ENCODE peak calls at places on chromosomes 7 and 10, in four cellular contexts. Q is amygdala, K is fibroblast of mammary gland, H is HS-5. W is an unnamed sample.

GRCh38 chr10:11672836-11673235 is 61.4 kb upstream of the USP6NL start:
- DNase-seq in H (no peak), K (no peak), Q (no peak), W (no peak)

GRCh38 chr10:26697922-26698608 is 564 bp downstream of the PDSS1 start:
- DNase-seq in Q (no peak), H (no peak), K (peak; percentile 5), W (no peak)

GRCh38 chr7:100093498-100093897 is 4.7 kb downstream of the COPS6 start:
- DNase-seq in H (no peak), K (no peak), Q (no peak), W (no peak)

GRCh38 chr7:3912291-3912690 is 611.2 kb downstream of the SDK1 start:
- DNase-seq in K (no peak), H (no peak), Q (no peak), W (no peak)

GRCh38 chr7:153835104-153835503 is 217.1 kb upstream of the DPP6 start:
- DNase-seq in K (no peak), H (no peak), Q (no peak), W (no peak)

GRCh38 chr7:17939670-17940301 is 508 bp downstream of the SNX13 start:
- DNase-seq in Q (peak; percentile 19), H (peak; percentile 38), K (peak; percentile 29), W (peak; percentile 38)

GRCh38 chr10:119246862-119247549 is 39.6 kb downstream of the GRK5 start:
- DNase-seq in H (peak; percentile 41), K (peak; percentile 91), Q (no peak), W (no peak)

GRCh38 chr7:98526059-98526458 is 91.0 kb upstream of the NPTX2 start:
- DNase-seq in H (no peak), Q (no peak), K (no peak), W (no peak)

GRCh38 chr7:935321-936130 is 19.0 kb downstream of the ADAP1 start:
- DNase-seq in H (no peak), Q (no peak), K (no peak), W (no peak)

GRCh38 chr7:121966538-121967332 is 93.8 kb downstream of the PTPRZ1 start:
- DNase-seq in Q (no peak), H (no peak), K (no peak), W (no peak)

GRCh38 chr10:75612904-75613684 is 181.7 kb downstream of the LRMDA start:
- DNase-seq in Q (no peak), K (peak; percentile 82), H (no peak), W (no peak)

GRCh38 chr10:48466611-48467240 is 138.1 kb downstream of the ARHGAP22 start:
- DNase-seq in H (no peak), Q (no peak), K (no peak), W (no peak)

GRCh38 chr10:53356616-53357349 is 584.2 kb upstream of the MBL2 start:
- DNase-seq in H (no peak), K (no peak), Q (no peak), W (no peak)

GRCh38 chr10:3094565-3095168 is 27.3 kb downstream of the PFKP start:
- DNase-seq in K (no peak), H (no peak), Q (no peak), W (no peak)

GRCh38 chr7:32049599-32049998 is 20.6 kb downstream of the PDE1C start:
- DNase-seq in Q (no peak), K (no peak), H (no peak), W (no peak)

GRCh38 chr7:44655341-44655740 is 48.9 kb downstream of the OGDH start:
- DNase-seq in H (no peak), K (no peak), Q (no peak), W (no peak)

GRCh38 chr7:132290021-132290420 is 286.2 kb downstream of the PLXNA4 start:
- DNase-seq in H (no peak), K (no peak), Q (no peak), W (no peak)

GRCh38 chr7:33733865-33734650 is 171.3 kb upstream of the BMPER start:
- DNase-seq in H (no peak), Q (no peak), K (no peak), W (no peak)

GRCh38 chr10:62016477-62017140 is 115.1 kb downstream of the ARID5B start:
- DNase-seq in Q (no peak), K (peak; percentile 34), H (no peak), W (no peak)

GRCh38 chr10:128036746-128037542 is 89.3 kb downstream of the MKI67 start:
- DNase-seq in Q (no peak), H (no peak), K (peak; percentile 55), W (no peak)

GRCh38 chr7:98167653-98168052 is 43.6 kb upstream of the BHLHA15 start:
- DNase-seq in K (no peak), Q (no peak), H (no peak), W (no peak)

GRCh38 chr7:157692156-157693011 is 355.6 kb downstream of the DNAJB6 start:
- DNase-seq in Q (no peak), K (no peak), H (no peak), W (no peak)

GRCh38 chr7:42143605-42144252 is 93.3 kb downstream of the GLI3 start:
- DNase-seq in H (peak; percentile 20), K (peak; percentile 74), Q (no peak), W (no peak)

GRCh38 chr7:38000272-38000671 is 79.8 kb downstream of the EPDR1 start:
- DNase-seq in Q (no peak), K (peak; percentile 44), H (peak; percentile 34), W (no peak)

GRCh38 chr7:44194069-44194468 is 4.8 kb upstream of the GCK start:
- DNase-seq in K (peak; percentile 65), Q (no peak), H (no peak), W (no peak)

GRCh38 chr7:131538071-131538790 is 18.2 kb downstream of the PODXL start:
- DNase-seq in K (no peak), Q (no peak), H (no peak), W (no peak)

GRCh38 chr10:24894309-24894708 is 58.1 kb downstream of the PRTFDC1 start:
- DNase-seq in H (no peak), K (peak; percentile 97), Q (no peak), W (no peak)

GRCh38 chr7:1854521-1855395 is 184.7 kb downstream of the ELFN1 start:
- DNase-seq in K (no peak), Q (no peak), H (no peak), W (no peak)

GRCh38 chr7:19106308-19107141 is 10.9 kb downstream of the TWIST1 start:
- DNase-seq in K (peak; percentile 54), Q (no peak), H (no peak), W (no peak)